ENCODE peak calls at places on chromosome 21, in seven cellular contexts. U is AG08396, S is astrocyte of the spinal cord, D is HCEC 1CT, F is RPMI7951, X is EL, W is trophoblast cell. T is an unnamed sample.

GRCh38 chr21:25396135-25396711 is 211.1 kb downstream of the MRPL39 start:
- DNase-seq in S (no peak), U (no peak), X (no peak), D (no peak), W (no peak), F (no peak), T (no peak)

GRCh38 chr21:32044205-32044874 is 171.5 kb downstream of the HUNK start:
- DNase-seq in W (no peak), X (no peak), S (no peak), F (no peak), U (no peak), D (no peak), T (peak)

GRCh38 chr21:38996355-38996754 is 186.9 kb downstream of the PSMG1 start:
- DNase-seq in F (no peak), S (no peak), X (no peak), D (no peak), U (no peak), W (no peak), T (no peak)

GRCh38 chr21:35136586-35137254 is 87.6 kb upstream of the RUNX1 start:
- DNase-seq in W (peak), U (peak), F (peak), D (peak), S (peak), X (peak), T (no peak)

GRCh38 chr21:36723371-36723881 is 24.5 kb downstream of the SIM2 start:
- DNase-seq in S (no peak), U (no peak), X (no peak), W (no peak), F (no peak), D (no peak), T (no peak)

GRCh38 chr21:38832664-38833063 is 26.9 kb downstream of the ETS2 start:
- DNase-seq in F (no peak), U (no peak), D (no peak), S (no peak), X (no peak), W (no peak), T (no peak)

GRCh38 chr21:43269981-43270670 is 101.3 kb downstream of the CRYAA start:
- DNase-seq in W (no peak), S (no peak), D (no peak), X (no peak), U (no peak), F (no peak), T (no peak)

GRCh38 chr21:35266546-35266945 is 217.4 kb upstream of the RUNX1 start:
- DNase-seq in W (peak), U (no peak), X (peak), F (peak), D (no peak), S (no peak), T (no peak)

GRCh38 chr21:43817157-43818086 is 28.0 kb downstream of the RRP1 start:
- DNase-seq in F (no peak), D (no peak), U (no peak), X (no peak), W (no peak), S (no peak), T (no peak)

GRCh38 chr21:45388011-45388521 is 16.9 kb upstream of the COL18A1 start:
- DNase-seq in W (no peak), S (no peak), U (no peak), F (no peak), D (no peak), X (no peak), T (no peak)

GRCh38 chr21:33286600-33287456 is 20.7 kb downstream of the IL10RB start:
- DNase-seq in F (peak), W (no peak), X (peak), U (peak), D (peak), S (peak), T (no peak)

GRCh38 chr21:31566611-31567010 is 92.9 kb upstream of the SOD1 start:
- DNase-seq in F (no peak), W (peak), D (no peak), U (no peak), X (no peak), S (no peak), T (no peak)

GRCh38 chr21:39869141-39869818 is 2.0 kb downstream of the PCP4 start:
- DNase-seq in S (no peak), U (no peak), X (no peak), D (no peak), F (no peak), W (no peak), T (no peak)

GRCh38 chr21:39447264-39447663 is 1.7 kb upstream of the LCA5L start:
- DNase-seq in S (no peak), F (no peak), X (no peak), W (no peak), D (no peak), U (no peak), T (no peak)

GRCh38 chr21:38478782-38479181 is 19.5 kb downstream of the ERG start:
- DNase-seq in S (no peak), W (no peak), D (no peak), X (peak), U (no peak), F (peak), T (no peak)

GRCh38 chr21:37374026-37374425 is 7.5 kb downstream of the DYRK1A start:
- DNase-seq in W (no peak), D (peak), X (peak), U (no peak), S (peak), F (no peak), T (no peak)

GRCh38 chr21:28431022-28431421 is 561.7 kb downstream of the LTN1 start:
- DNase-seq in F (no peak), S (no peak), D (peak), X (peak), U (no peak), W (peak), T (no peak)

GRCh38 chr21:40466893-40467483 is 380.0 kb downstream of the DSCAM start:
- DNase-seq in W (peak), D (no peak), F (peak), X (peak), U (no peak), S (peak), T (no peak)

GRCh38 chr21:46410516-46410915 is 48.2 kb upstream of the DIP2A start:
- DNase-seq in S (no peak), D (no peak), W (no peak), X (no peak), U (no peak), F (no peak), T (no peak)

GRCh38 chr21:17340081-17340480 is 172.8 kb upstream of the CXADR start:
- DNase-seq in D (no peak), W (no peak), U (no peak), S (no peak), X (no peak), F (no peak), T (no peak)

GRCh38 chr21:32186843-32187242 is 92.0 kb downstream of the MIS18A start:
- DNase-seq in D (no peak), F (no peak), U (no peak), S (no peak), W (no peak), X (no peak), T (no peak)

GRCh38 chr21:14875704-14876364 is 189.0 kb downstream of the NRIP1 start:
- DNase-seq in X (no peak), F (peak), S (no peak), D (no peak), U (no peak), W (peak), T (no peak)

GRCh38 chr21:40555129-40555528 is 291.8 kb downstream of the DSCAM start:
- DNase-seq in W (no peak), X (no peak), S (no peak), F (no peak), D (no peak), U (no peak), T (no peak)